ENCODE peak calls at places on chromosomes 6 and 20, in seven cellular contexts. G is stimulated activated naive B cell treated with anti-CD40 and anti-IgM and Interleukin-4, amounts not matched to agents 10 μg/mL and 1 μg/mL and 100 μg/mL, for 72 hours; X is cardiac fibroblast; P is caudate nucleus; U is body of pancreas; M is A172; D is Calu3. O is an unnamed sample.

GRCh38 chr20:10474606-10475184 is 39.6 kb downstream of the SLX4IP start:
- DNase-seq in G (no peak), X (no peak), P (no peak), U (peak; percentile 6), M (no peak), D (no peak), O (no peak)

GRCh38 chr20:49989234-49990065 is 6.7 kb downstream of the SNAI1 start:
- DNase-seq in G (no peak), X (peak; percentile 95), P (no peak), U (peak; percentile 50), M (peak; percentile 79), D (no peak), O (no peak)

GRCh38 chr6:12296604-12297003 is 6.4 kb downstream of the EDN1 start:
- DNase-seq in G (no peak), X (no peak), P (no peak), U (no peak), M (no peak), D (no peak), O (no peak)

GRCh38 chr6:139147628-139148027 is 12.7 kb downstream of the HECA start:
- DNase-seq in G (no peak), X (no peak), P (no peak), U (no peak), M (no peak), D (no peak), O (no peak)

GRCh38 chr20:561437-562231 is 18.0 kb upstream of the CSNK2A1 start:
- DNase-seq in G (peak; percentile 34), X (peak; percentile 77), P (peak; percentile 2), U (peak; percentile 69), M (peak; percentile 73), D (peak; percentile 70), O (no peak)

GRCh38 chr6:170243791-170244291 is 47.0 kb downstream of the DLL1 start:
- DNase-seq in G (no peak), X (no peak), P (peak; percentile 26), U (peak; percentile 40), M (no peak), D (no peak), O (no peak)

GRCh38 chr20:53019464-53019863 is 47.3 kb downstream of the TSHZ2 start:
- DNase-seq in G (no peak), X (no peak), P (no peak), U (no peak), M (no peak), D (no peak), O (no peak)

GRCh38 chr6:103081126-103081525 is 1687.6 kb downstream of the GRIK2 start:
- DNase-seq in G (no peak), X (no peak), P (no peak), U (no peak), M (no peak), D (no peak), O (no peak)

GRCh38 chr6:125004198-125004597 is 42.0 kb downstream of the RNF217 start:
- DNase-seq in G (no peak), X (no peak), P (no peak), U (no peak), M (peak; percentile 67), D (no peak), O (no peak)

GRCh38 chr20:63734111-63734945 is 2.1 kb upstream of the LIME1 start:
- DNase-seq in G (no peak), X (no peak), P (no peak), U (no peak), M (no peak), D (no peak), O (no peak)

GRCh38 chr6:7184502-7184901 is 76.7 kb downstream of the RREB1 start:
- DNase-seq in G (no peak), X (no peak), P (no peak), U (no peak), M (no peak), D (no peak), O (no peak)

GRCh38 chr6:71608646-71609045 is 277.7 kb upstream of the RIMS1 start:
- DNase-seq in G (no peak), X (peak; percentile 53), P (no peak), U (no peak), M (no peak), D (peak; percentile 29), O (no peak)